ENCODE peak calls at places on chromosomes 12 and 14, in five cellular contexts. Z, R, X, M and V are unnamed samples.

GRCh38 chr12:60020068-60020467 is 424.2 kb downstream of the SLC16A7 start:
- DNase-seq in Z (no peak), R (no peak), X (no peak), M (no peak), V (no peak)

GRCh38 chr12:52120951-52121847 is 41.7 kb downstream of the SMIM41 start:
- DNase-seq in Z (no peak), R (no peak), X (no peak), M (no peak), V (no peak)

GRCh38 chr12:124603910-124604775 is 36.7 kb upstream of the NCOR2 start:
- DNase-seq in Z (peak; percentile 52), R (no peak), X (no peak), M (no peak), V (no peak)

GRCh38 chr12:79547735-79548347 is 142.9 kb downstream of the PAWR start:
- DNase-seq in Z (peak; percentile 71), R (no peak), X (peak; percentile 66), M (no peak), V (peak; percentile 58)

GRCh38 chr12:50862316-50862715 is 19.6 kb downstream of the TMPRSS12 start:
- DNase-seq in Z (no peak), R (no peak), X (peak; percentile 44), M (no peak), V (no peak)

GRCh38 chr14:91284146-91284790 is 39.8 kb upstream of the GPR68 start:
- DNase-seq in Z (peak; percentile 61), R (peak; percentile 44), X (no peak), M (no peak), V (peak; percentile 61)

GRCh38 chr14:22900088-22900799 is 17.2 kb downstream of the REM2 start:
- DNase-seq in Z (peak; percentile 83), R (no peak), X (peak; percentile 77), M (no peak), V (peak; percentile 50)

GRCh38 chr14:74127634-74128033 is 42.9 kb downstream of the LIN52 start:
- DNase-seq in Z (no peak), R (no peak), X (no peak), M (no peak), V (no peak)

GRCh38 chr12:110223777-110224378 is 57.2 kb upstream of the ATP2A2 start:
- DNase-seq in Z (no peak), R (no peak), X (peak; percentile 73), M (no peak), V (no peak)

GRCh38 chr14:97878727-97879126 is 1081.5 kb downstream of the VRK1 start:
- DNase-seq in Z (no peak), R (peak; percentile 28), X (no peak), M (no peak), V (peak; percentile 3)

GRCh38 chr14:62179367-62180018 is 417.3 kb downstream of the SNAPC1 start:
- DNase-seq in Z (peak; percentile 85), R (peak; percentile 35), X (peak; percentile 26), M (peak; percentile 66), V (peak; percentile 52)

GRCh38 chr12:176321-177181 is 37.4 kb downstream of the SLC6A12 start:
- DNase-seq in Z (peak; percentile 72), R (peak; percentile 68), X (no peak), M (no peak), V (peak; percentile 75)

GRCh38 chr14:81401420-81402122 is 1.4 kb upstream of the STON2 start:
- DNase-seq in Z (no peak), R (no peak), X (peak; percentile 22), M (no peak), V (no peak)

GRCh38 chr14:63308723-63309317 is 9.9 kb downstream of the GPHB5 start:
- DNase-seq in Z (peak; percentile 60), R (no peak), X (no peak), M (no peak), V (peak; percentile 16)

GRCh38 chr12:69008510-69008909 is 75.5 kb upstream of the CPM start:
- DNase-seq in Z (no peak), R (no peak), X (no peak), M (no peak), V (no peak)

GRCh38 chr14:63551338-63551737 is 8.2 kb upstream of the PPP2R5E start:
- DNase-seq in Z (no peak), R (no peak), X (no peak), M (no peak), V (no peak)

GRCh38 chr14:43792980-43793379 is 714.1 kb downstream of the FSCB start:
- DNase-seq in Z (no peak), R (no peak), X (no peak), M (no peak), V (no peak)

GRCh38 chr14:43793579-43793978 is 713.5 kb downstream of the FSCB start:
- DNase-seq in Z (no peak), R (no peak), X (no peak), M (no peak), V (no peak)

GRCh38 chr14:43790681-43791080 is 716.4 kb downstream of the FSCB start:
- DNase-seq in Z (no peak), R (no peak), X (no peak), M (no peak), V (no peak)

GRCh38 chr14:43795600-43796228 is 711.4 kb downstream of the FSCB start:
- DNase-seq in Z (peak; percentile 39), R (no peak), X (no peak), M (no peak), V (no peak)
- TF ChIP-seq CTCF in Z (peak; percentile 79), R (no peak), X (no peak), M (peak; percentile 55), V (no peak)

DNA sequence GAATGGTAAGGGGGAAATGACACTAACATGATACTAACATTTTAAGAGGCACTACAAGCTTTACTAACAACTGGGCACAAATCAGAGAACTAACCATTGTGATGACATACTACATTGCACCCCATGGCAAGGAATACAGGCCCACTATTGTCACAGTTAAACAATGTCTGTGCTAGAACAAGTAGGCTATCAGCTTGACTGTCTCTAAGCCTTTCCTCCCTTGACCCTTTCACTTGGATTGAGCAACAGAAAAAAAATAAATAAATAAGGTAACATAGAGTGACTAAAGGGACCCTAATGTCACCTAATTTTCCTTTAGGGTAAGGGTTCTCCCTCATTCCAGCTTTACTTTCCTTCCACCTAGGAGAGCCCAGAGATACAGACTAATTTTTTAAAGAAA is 4.4 kb downstream of the SLC38A2 start:
- DNase-seq in Z (no peak), R (no peak), X (no peak), M (no peak), V (no peak)
- H3K27ac ChIP-seq in Z (peak overlapping the region; percentile 39), R (peak overlapping the region; percentile 8), X (no peak overlapping the region), M (peak overlapping the region; percentile 96), V (peak overlapping the region; percentile 96)

GRCh38 chr12:101648195-101648594 is 49.2 kb upstream of the CHPT1 start:
- DNase-seq in Z (no peak), R (no peak), X (no peak), M (no peak), V (no peak)
- H3K4me3 ChIP-seq in Z (no peak overlapping the region), R (no peak overlapping the region), X (no peak overlapping the region), M (no peak overlapping the region), V (no peak overlapping the region)

GRCh38 chr14:94681300-94682060 is 69.3 kb downstream of the SERPINA3 start:
- DNase-seq in Z (peak; percentile 47), R (no peak), X (peak; percentile 69), M (peak; percentile 49), V (no peak)
- TF ChIP-seq CTCF in Z (peak; percentile 35), R (peak; percentile 16), X (peak; percentile 81), M (peak; percentile 76), V (no peak)

DNA sequence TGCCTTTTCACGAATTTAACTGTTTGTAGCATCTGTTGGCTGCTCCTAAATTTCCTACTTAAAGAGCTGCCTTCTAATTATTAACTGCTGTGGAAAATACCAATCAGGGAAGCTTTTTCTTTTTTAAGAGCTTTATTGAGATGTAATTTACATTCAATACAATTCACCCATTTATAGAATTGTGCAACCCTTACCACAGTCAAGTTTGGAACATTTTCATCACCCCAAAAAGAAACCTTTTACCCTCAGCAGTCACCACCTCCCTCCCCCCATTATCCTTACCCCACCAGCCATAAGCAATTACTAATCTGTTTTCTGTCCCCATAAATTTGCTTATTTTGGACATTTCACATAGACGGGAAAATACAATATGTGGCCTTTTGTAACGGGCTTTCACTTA is 1.4 kb downstream of the PCNX4 start:
- DNase-seq in Z (no peak), R (no peak), X (no peak), M (no peak), V (no peak)
- H3K27ac ChIP-seq in Z (peak overlapping the region; percentile 98), R (peak overlapping the region; percentile 99), X (peak overlapping the region; percentile 92), M (peak overlapping the region; percentile 94), V (peak overlapping the region; percentile 99)